ENCODE peak calls at places on chromosome 22, in seven cellular contexts. A is GM12865, F is cardiac fibroblast, E is psoas muscle, V is thoracic aorta, K is transverse colon, S is neural progenitor cell. L is an unnamed sample.

GRCh38 chr22:44591146-44591790 is 93.2 kb upstream of the RTL6 start:
- DNase-seq in E (peak; percentile 46), F (no peak), S (no peak), V (no peak), A (no peak), K (no peak), L (no peak)

GRCh38 chr22:17862646-17863181 is 88.4 kb upstream of the BID start:
- DNase-seq in A (no peak), K (no peak), E (no peak), S (no peak), V (no peak), F (no peak), L (no peak)

GRCh38 chr22:40478456-40479125 is 108.2 kb downstream of the SGSM3 start:
- DNase-seq in F (no peak), E (no peak), K (no peak), A (no peak), S (no peak), V (no peak), L (no peak)

GRCh38 chr22:43476341-43476740 is 64.5 kb downstream of the MPPED1 start:
- DNase-seq in A (peak; percentile 10), F (no peak), K (no peak), V (no peak), S (peak; percentile 37), E (no peak), L (no peak)

GRCh38 chr22:33829549-33830280 is 90.6 kb downstream of the LARGE1 start:
- DNase-seq in K (no peak), V (no peak), F (no peak), E (no peak), A (no peak), S (peak; percentile 46), L (no peak)

GRCh38 chr22:17217179-17217578 is 2.1 kb downstream of the ADA2 start:
- DNase-seq in E (no peak), S (peak; percentile 33), V (no peak), A (peak; percentile 70), K (no peak), F (no peak), L (no peak)

GRCh38 chr22:23495614-23496444 is 84.3 kb downstream of the IGLL1 start:
- DNase-seq in A (no peak), S (no peak), V (no peak), F (no peak), E (peak; percentile 15), K (no peak), L (no peak)

GRCh38 chr22:46068908-46069481 is 81.3 kb upstream of the PPARA start:
- DNase-seq in F (peak; percentile 49), E (peak; percentile 53), V (no peak), A (no peak), K (peak; percentile 36), S (no peak), L (no peak)

GRCh38 chr22:22432479-22432878 is 76.1 kb downstream of the ZNF280B start:
- DNase-seq in E (no peak), K (no peak), S (no peak), V (no peak), F (no peak), A (no peak), L (no peak)

GRCh38 chr22:28369849-28370248 is 309.8 kb downstream of the TTC28 start:
- DNase-seq in F (no peak), E (no peak), K (peak; percentile 10), S (no peak), A (no peak), V (no peak), L (no peak)

GRCh38 chr22:40491990-40492631 is 121.7 kb downstream of the SGSM3 start:
- DNase-seq in F (peak; percentile 90), S (no peak), V (no peak), E (no peak), K (no peak), A (peak; percentile 92), L (no peak)

GRCh38 chr22:47112566-47112965 is 350.1 kb downstream of the TBC1D22A start:
- DNase-seq in K (no peak), S (no peak), E (no peak), A (no peak), V (no peak), F (no peak), L (no peak)

GRCh38 chr22:22201185-22201924 is 43.2 kb upstream of the VPREB1 start:
- DNase-seq in S (peak; percentile 49), A (peak; percentile 75), V (no peak), F (peak; percentile 51), E (no peak), K (peak; percentile 64), L (no peak)

GRCh38 chr22:40401532-40401931 is 31.1 kb downstream of the SGSM3 start:
- DNase-seq in F (no peak), K (no peak), V (no peak), S (no peak), A (no peak), E (no peak), L (no peak)

GRCh38 chr22:24554316-24555159 is at the start of gene GUCD1:
- DNase-seq in F (peak; percentile 53), E (peak; percentile 65), A (peak; percentile 52), S (peak; percentile 55), K (peak; percentile 52), V (no peak), L (no peak)

GRCh38 chr22:28174509-28174908 is 255.5 kb upstream of the PITPNB start:
- DNase-seq in V (no peak), S (no peak), E (no peak), K (no peak), A (no peak), F (no peak), L (no peak)

GRCh38 chr22:46335201-46336118 is at the start of gene TRMU:
- DNase-seq in E (peak; percentile 94), A (peak; percentile 95), V (no peak), K (peak; percentile 88), F (peak; percentile 91), S (peak; percentile 95), L (no peak)

DNA sequence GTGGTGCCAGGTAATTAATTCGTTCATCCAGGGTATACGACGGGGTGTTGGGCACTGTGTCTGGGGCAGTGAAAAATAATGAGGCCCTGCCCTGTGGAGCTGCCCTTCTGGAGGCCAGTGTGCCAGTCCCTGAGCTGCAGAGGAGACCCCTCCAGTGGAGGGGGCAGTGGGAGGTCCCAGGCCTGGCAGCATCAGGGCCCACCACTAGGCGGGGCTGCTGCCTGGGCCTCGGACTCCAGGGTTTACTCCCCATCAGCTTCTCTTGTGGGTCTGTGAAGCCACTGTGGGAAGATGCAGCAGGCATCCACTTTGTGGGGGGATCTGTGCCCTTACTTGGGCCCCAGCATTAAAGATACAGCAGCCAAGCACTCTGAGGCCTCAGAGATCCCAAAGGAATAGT is 17.4 kb upstream of the TMPRSS6 start:
- DNase-seq in E (no peak), V (no peak), K (no peak), A (no peak), F (no peak), S (peak; percentile 58), L (no peak)
- TF ChIP-seq CTCF in E (no peak), V (no peak), K (peak; percentile 39), A (peak; percentile 64), F (peak; percentile 20), S (peak; percentile 68), L (no peak)

GRCh38 chr22:29692327-29692640 is 27.5 kb upstream of the CABP7 start:
- DNase-seq in S (no peak), A (no peak), F (no peak), V (no peak), E (no peak), K (no peak), L (no peak)

GRCh38 chr22:29690481-29690880 is 29.3 kb upstream of the CABP7 start:
- DNase-seq in F (no peak), E (no peak), A (no peak), V (no peak), K (no peak), S (peak; percentile 58), L (no peak)

GRCh38 chr22:29691636-29692326 is 28.0 kb upstream of the CABP7 start:
- DNase-seq in F (no peak), A (no peak), E (no peak), V (no peak), K (no peak), S (no peak), L (no peak)

GRCh38 chr22:29689201-29689871 is 30.5 kb upstream of the CABP7 start:
- DNase-seq in S (peak; percentile 42), E (no peak), F (no peak), A (no peak), K (no peak), V (no peak), L (no peak)

DNA sequence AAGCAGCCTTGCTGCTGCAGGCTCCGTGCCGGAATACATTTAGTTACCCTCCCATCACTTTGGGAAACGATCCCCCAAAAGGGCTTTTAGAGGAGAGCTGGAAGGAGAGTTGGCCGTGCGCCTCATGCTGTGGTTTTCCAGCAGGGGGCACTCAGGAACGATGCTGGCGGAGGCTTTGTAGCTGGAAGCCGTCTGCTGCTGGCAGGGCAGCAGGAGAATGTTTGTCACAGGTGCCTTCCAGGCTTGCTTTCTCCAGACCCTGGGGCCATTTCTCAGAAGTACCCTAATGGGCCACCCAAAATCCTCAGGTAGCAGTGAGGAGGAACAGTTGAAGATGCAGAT is 30.0 kb upstream of the CABP7 start:
- DNase-seq in F (peak; percentile 67), K (peak; percentile 58), A (peak; percentile 21), S (peak; percentile 84), V (no peak), E (peak; percentile 82), L (no peak)
- H3K4me3 ChIP-seq in F (no peak overlapping the region), K (no peak overlapping the region), A (no peak overlapping the region), S (no peak overlapping the region), V (no peak overlapping the region), E (no peak overlapping the region), L (no peak overlapping the region)

GRCh38 chr22:49922926-49923325 is 4.5 kb downstream of the CRELD2 start:
- DNase-seq in F (no peak), A (no peak), E (no peak), S (no peak), K (no peak), V (no peak), L (no peak)

GRCh38 chr22:49921508-49922278 is 3.3 kb downstream of the CRELD2 start:
- DNase-seq in F (no peak), A (no peak), E (no peak), S (no peak), V (no peak), K (no peak), L (no peak)

GRCh38 chr22:49924113-49924833 is 5.8 kb downstream of the CRELD2 start:
- DNase-seq in V (no peak), A (no peak), K (no peak), S (no peak), F (no peak), E (no peak), L (no peak)

GRCh38 chr22:49922484-49922883 is 4.0 kb downstream of the CRELD2 start:
- DNase-seq in A (no peak), K (no peak), S (no peak), E (no peak), F (no peak), V (no peak), L (no peak)

DNA sequence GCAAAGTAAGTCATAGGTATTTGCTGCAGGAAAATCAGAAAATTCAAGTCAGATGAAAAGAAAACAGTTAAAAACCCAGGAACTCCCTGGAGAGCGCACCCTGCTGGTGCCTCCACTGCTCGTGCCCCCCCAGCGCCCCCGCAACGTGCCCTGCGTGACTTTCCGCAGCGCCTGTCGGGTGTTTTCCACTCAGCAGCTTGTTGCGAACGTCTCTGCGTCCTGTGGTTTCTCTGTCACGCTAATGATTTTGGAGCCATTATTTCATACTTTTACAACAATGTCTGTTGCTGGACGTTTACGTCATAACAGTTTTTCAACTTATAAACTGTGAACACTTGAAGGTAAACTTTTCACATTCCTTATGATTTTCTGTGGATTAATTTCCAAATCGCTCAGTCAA is 5.0 kb downstream of the CRELD2 start:
- DNase-seq in A (peak; percentile 86), F (no peak), S (no peak), E (no peak), V (no peak), K (no peak), L (no peak)
- TF ChIP-seq CTCF in A (peak; percentile 58), F (peak; percentile 6), S (peak; percentile 14), E (no peak), V (no peak), K (no peak), L (no peak)

GRCh38 chr22:50702261-50702671 is 29.6 kb downstream of the SHANK3 start:
- DNase-seq in E (peak; percentile 12), V (no peak), K (no peak), F (no peak), S (no peak), A (no peak), L (no peak)
- H3K4me3 ChIP-seq in E (no peak overlapping the region), V (no peak overlapping the region), K (no peak overlapping the region), F (no peak overlapping the region), S (no peak overlapping the region), A (no peak overlapping the region), L (no peak overlapping the region)

L was measured in esophagus squamous epithelium.